ENCODE peak calls at places on chromosomes 11 and 22, in five cellular contexts. M, O, Z, H and Y are unnamed samples.

GRCh38 chr22:29152381-29153138 is 53.1 kb upstream of the EMID1 start:
- DNase-seq in M (no peak), O (no peak), Z (no peak), H (peak), Y (no peak)

GRCh38 chr11:74195828-74196227 is 24.7 kb downstream of the PPME1 start:
- DNase-seq in M (no peak), O (no peak), Z (no peak), H (no peak), Y (no peak)

GRCh38 chr11:128848815-128849455 is 18.2 kb downstream of the KCNJ1 start:
- DNase-seq in M (peak), O (peak), Z (peak), H (peak), Y (peak)

GRCh38 chr22:36929621-36930020 is 16.2 kb downstream of the CSF2RB start:
- DNase-seq in M (no peak), O (no peak), Z (no peak), H (no peak), Y (no peak)

GRCh38 chr11:38718049-38718448 is 2120.0 kb upstream of the RAG2 start:
- DNase-seq in M (no peak), O (no peak), Z (no peak), H (no peak), Y (no peak)

GRCh38 chr11:12017243-12017678 is 8.8 kb upstream of the DKK3 start:
- DNase-seq in M (no peak), O (no peak), Z (no peak), H (no peak), Y (no peak)

GRCh38 chr11:119195680-119196079 is 10.4 kb downstream of the NHERF4 start:
- DNase-seq in M (no peak), O (no peak), Z (no peak), H (peak), Y (no peak)

GRCh38 chr11:8863838-8864237 is 47.2 kb upstream of the AKIP1 start:
- DNase-seq in M (no peak), O (no peak), Z (no peak), H (no peak), Y (no peak)

GRCh38 chr11:15720460-15720859 is 605.7 kb downstream of the INSC start:
- DNase-seq in M (no peak), O (no peak), Z (no peak), H (no peak), Y (no peak)